ENCODE peak calls at places on chromosomes 13 and 19, in six cellular contexts. O is heart right ventricle, B is T-helper 2 cell, H is HS-27A, W is pancreas, K is RPMI7951. I is an unnamed sample.

GRCh38 chr19:31863122-31863521 is 482.3 kb upstream of the ZNF507 start:
- DNase-seq in O (no peak), B (no peak), H (no peak), W (no peak), K (no peak), I (no peak)

GRCh38 chr19:7460562-7460966 is 28.3 kb downstream of the PEX11G start:
- DNase-seq in O (no peak), B (no peak), H (peak), W (no peak), K (no peak), I (no peak)

GRCh38 chr13:37984357-37984756 is 114.8 kb upstream of the TRPC4 start:
- DNase-seq in O (no peak), B (no peak), H (no peak), W (no peak), K (no peak), I (no peak)

GRCh38 chr13:74931698-74932433 is 550.1 kb downstream of the TBC1D4 start:
- DNase-seq in O (no peak), B (no peak), H (no peak), W (no peak), K (no peak), I (no peak)

GRCh38 chr19:21082011-21082975 is at the start of gene ZNF714:
- DNase-seq in O (peak), B (peak), H (peak), W (peak), K (peak), I (peak)

GRCh38 chr13:58324130-58324529 is 692.6 kb downstream of the PCDH17 start:
- DNase-seq in O (no peak), B (no peak), H (no peak), W (no peak), K (no peak), I (no peak)

GRCh38 chr19:56291857-56292256 is 19.3 kb downstream of the EDDM13 start:
- DNase-seq in O (no peak), B (no peak), H (no peak), W (no peak), K (no peak), I (no peak)

GRCh38 chr19:17037184-17037583 is 10.6 kb upstream of the CPAMD8 start:
- DNase-seq in O (no peak), B (no peak), H (no peak), W (no peak), K (no peak), I (no peak)

GRCh38 chr19:16234552-16235445 is 37.1 kb downstream of the AP1M1 start:
- DNase-seq in O (no peak), B (no peak), H (no peak), W (no peak), K (no peak), I (no peak)

GRCh38 chr19:38100589-38100988 is 123.4 kb downstream of the DPF1 start:
- DNase-seq in O (no peak), B (no peak), H (no peak), W (no peak), K (no peak), I (no peak)

GRCh38 chr19:33731886-33732285 is 64.8 kb upstream of the KCTD15 start:
- DNase-seq in O (no peak), B (no peak), H (no peak), W (peak), K (no peak), I (no peak)

GRCh38 chr13:95643814-95644598 is 500 bp downstream of the DZIP1 start:
- DNase-seq in O (no peak), B (no peak), H (no peak), W (peak), K (peak), I (no peak)

GRCh38 chr13:54513254-54513653 is 1484.6 kb downstream of the OLFM4 start:
- DNase-seq in O (no peak), B (no peak), H (no peak), W (no peak), K (no peak), I (no peak)

GRCh38 chr19:40411958-40412499 is 1.1 kb downstream of the PRX start:
- DNase-seq in O (no peak), B (no peak), H (no peak), W (no peak), K (no peak), I (no peak)

GRCh38 chr13:94704347-94705080 is 7.8 kb downstream of the SOX21 start:
- DNase-seq in O (no peak), B (no peak), H (no peak), W (no peak), K (no peak), I (no peak)

GRCh38 chr19:10928563-10929401 is at the start of the genes TIMM29 and YIPF2:
- DNase-seq in O (peak), B (peak), H (peak), W (peak), K (peak), I (peak)